ENCODE peak calls at places on chromosomes 11 and 22, in four cellular contexts. D is activated naive CD8-positive, alpha-beta T cell treated with anti-CD3 and anti-CD28 coated beads, Interleukin-2, amount 50 U/mL, for 24 hours; J is heart right ventricle; W is stimulated activated CD8-positive, alpha-beta memory T cell treated with anti-CD3 and anti-CD28 coated beads, Interleukin-15, amount 100 ng/mL, for 1 hour. C is an unnamed sample.

GRCh38 chr11:86672007-86672621 is at the start of gene ME3:
- DNase-seq in W (no peak), D (peak; percentile 31), J (peak; percentile 72), C (peak; percentile 78)

GRCh38 chr22:24948356-24949202 is 2.1 kb upstream of the LHFPL7 start:
- DNase-seq in D (no peak), J (no peak), W (no peak), C (no peak)

GRCh38 chr11:69320756-69321741 is 27.1 kb downstream of the MYEOV start:
- DNase-seq in J (no peak), D (no peak), W (no peak), C (no peak)

GRCh38 chr11:48154162-48154561 is 62.4 kb upstream of the OR4B1 start:
- DNase-seq in W (no peak), D (no peak), J (no peak), C (no peak)

GRCh38 chr11:748007-748359 is 719 bp downstream of the TALDO1 start:
- DNase-seq in D (no peak), J (no peak), W (no peak), C (no peak)

GRCh38 chr11:92440701-92441338 is 216.2 kb downstream of the FAT3 start:
- DNase-seq in D (no peak), W (no peak), J (no peak), C (no peak)

GRCh38 chr22:31504282-31504681 is 7.9 kb downstream of the SFI1 start:
- DNase-seq in J (no peak), W (no peak), D (no peak), C (no peak)

GRCh38 chr11:126601550-126602215 is 246.2 kb downstream of the ST3GAL4 start:
- DNase-seq in J (no peak), D (no peak), W (no peak), C (no peak)

GRCh38 chr11:61134801-61135257 is 26.4 kb downstream of the VPS37C start:
- DNase-seq in W (no peak), J (no peak), D (no peak), C (no peak)

GRCh38 chr11:97732011-97732632 is 1288.6 kb upstream of the CNTN5 start:
- DNase-seq in D (no peak), J (no peak), W (no peak), C (no peak)

GRCh38 chr11:66100272-66101037 is 30.4 kb downstream of the PACS1 start:
- DNase-seq in D (peak; percentile 63), W (peak; percentile 17), J (peak; percentile 67), C (peak; percentile 68)